ENCODE peak calls at places on chromosomes 11 and 22, in four cellular contexts. C is HFF-Myc, W is A673, P is H1. G is an unnamed sample.
A peak's percentile ranks its signal among the peaks of the same experiment; 100 is the strongest.

GRCh38 chr11:2378527-2379210 is 1.6 kb downstream of the CD81 start:
- DNase-seq in C (peak; percentile 56), W (peak; percentile 20), P (no peak), G (no peak)

GRCh38 chr11:120028181-120028935 is 109.6 kb downstream of the TRIM29 start:
- DNase-seq in C (no peak), W (no peak), P (peak; percentile 24), G (no peak)

GRCh38 chr11:58796333-58797049 is 48.0 kb downstream of the GLYATL2 start:
- DNase-seq in C (no peak), W (peak; percentile 16), P (no peak), G (no peak)

GRCh38 chr11:61764606-61765260 is 12.3 kb downstream of the MYRF start:
- DNase-seq in C (no peak), W (no peak), P (peak; percentile 63), G (no peak)

GRCh38 chr22:23204541-23205157 is 24.3 kb downstream of the BCR start:
- DNase-seq in C (no peak), W (no peak), P (no peak), G (no peak)

GRCh38 chr11:1760351-1761109 is 3.2 kb downstream of the CTSD start:
- DNase-seq in C (no peak), W (no peak), P (no peak), G (no peak)

GRCh38 chr22:37824674-37825641 is 1.8 kb downstream of the GALR3 start:
- DNase-seq in C (no peak), W (peak; percentile 62), P (peak; percentile 72), G (no peak)

GRCh38 chr11:131506376-131506775 is 136.0 kb downstream of the NTM start:
- DNase-seq in C (no peak), W (no peak), P (no peak), G (no peak)

GRCh38 chr22:45805413-45805812 is 133.8 kb downstream of the ATXN10 start:
- DNase-seq in C (no peak), W (no peak), P (no peak), G (no peak)

GRCh38 chr11:20208622-20209090 is 48.4 kb upstream of the DBX1 start:
- DNase-seq in C (no peak), W (no peak), P (peak; percentile 63), G (no peak)

GRCh38 chr11:62552931-62553838 is 6.6 kb upstream of the AHNAK start:
- DNase-seq in C (peak; percentile 94), W (peak; percentile 76), P (peak; percentile 82), G (no peak)

GRCh38 chr22:37734402-37734700 is 37.5 kb downstream of the TRIOBP start:
- DNase-seq in C (no peak), W (no peak), P (no peak), G (no peak)

GRCh38 chr11:4606231-4607015 is 1.6 kb downstream of the TRIM68 start:
- DNase-seq in C (no peak), W (no peak), P (no peak), G (no peak)

GRCh38 chr22:32684148-32684821 is 117.2 kb upstream of the TIMP3 start:
- DNase-seq in C (no peak), W (no peak), P (no peak), G (no peak)

GRCh38 chr11:31641477-31642062 is 132.0 kb downstream of the ELP4 start:
- DNase-seq in C (no peak), W (peak; percentile 74), P (peak; percentile 59), G (no peak)

GRCh38 chr11:46838501-46838900 is 7.6 kb downstream of the CKAP5 start:
- DNase-seq in C (no peak), W (no peak), P (peak; percentile 37), G (no peak)

GRCh38 chr11:108654994-108655631 is 9.8 kb upstream of the DDX10 start:
- DNase-seq in C (no peak), W (peak; percentile 78), P (no peak), G (no peak)

GRCh38 chr11:61904539-61905048 is 12.8 kb downstream of the RAB3IL1 start:
- DNase-seq in C (no peak), W (no peak), P (peak; percentile 90), G (no peak)

GRCh38 chr22:43820671-43821305 is 8.7 kb upstream of the EFCAB6 start:
- DNase-seq in C (no peak), W (no peak), P (peak; percentile 46), G (no peak)

GRCh38 chr11:122717264-122717867 is 61.8 kb downstream of the UBASH3B start:
- DNase-seq in C (no peak), W (no peak), P (no peak), G (no peak)

GRCh38 chr22:33472462-33473344 is 414.5 kb upstream of the SYN3 start:
- DNase-seq in C (no peak), W (no peak), P (no peak), G (no peak)

GRCh38 chr11:1946812-1947480 is at the start of gene MRPL23:
- DNase-seq in C (no peak), W (no peak), P (no peak), G (no peak)

DNA sequence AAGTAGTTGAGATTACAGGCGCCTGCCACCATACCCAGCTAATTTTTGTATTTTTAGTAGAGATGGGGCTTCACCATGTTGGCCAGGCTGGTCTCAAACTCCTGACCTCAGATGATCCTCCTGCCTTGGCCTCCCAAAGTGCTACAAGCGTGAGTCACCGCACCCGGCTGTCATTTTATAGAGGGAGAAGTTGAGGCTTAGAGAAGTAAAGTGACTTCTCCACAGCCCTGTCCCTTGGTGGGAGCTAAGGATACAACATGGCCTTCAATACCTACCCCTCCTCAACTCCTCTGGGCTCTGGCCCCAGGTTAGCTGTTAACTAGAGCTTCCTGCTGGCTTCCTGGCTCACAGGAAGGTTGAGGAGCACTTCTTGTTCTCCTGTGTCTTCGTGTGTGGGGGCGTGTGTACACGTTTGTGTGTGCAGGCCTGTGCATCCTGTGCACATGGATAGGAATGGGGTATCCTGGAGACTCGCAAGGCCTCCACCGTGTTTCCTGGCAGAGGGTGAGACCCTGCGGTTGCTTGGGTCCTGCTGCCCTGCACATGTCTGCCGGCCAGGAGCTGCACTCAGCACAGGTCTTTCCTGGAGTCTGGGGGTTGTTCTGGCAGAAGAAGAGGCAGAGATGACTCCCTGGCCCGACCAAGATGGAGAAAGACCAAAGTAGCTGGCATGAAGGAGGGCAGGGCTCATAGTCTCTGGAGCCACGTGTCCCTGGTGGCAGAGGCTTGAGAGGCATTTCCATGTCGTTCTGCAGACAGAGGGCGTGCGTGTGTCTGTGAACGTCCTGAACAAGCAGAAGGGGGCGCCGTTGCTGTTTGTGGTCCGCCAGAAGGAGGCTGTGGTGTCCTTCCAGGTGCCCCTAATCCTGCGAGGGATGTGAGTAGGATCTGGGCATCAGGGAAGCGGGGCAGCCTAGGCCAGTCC is 2.4 kb downstream of the SIDT2 start:
- DNase-seq in C (peak; percentile 53), W (peak; percentile 92), P (peak; percentile 89), G (no peak)
- TF ChIP-seq CTCF in C (peak; percentile 48), W (peak; percentile 94), P (peak; percentile 97), G (no peak)

GRCh38 chr11:65894034-65894591 is 3.6 kb downstream of the CCDC85B start:
- DNase-seq in C (no peak), W (no peak), P (no peak), G (no peak)
- TF ChIP-seq CTCF in C (no peak), W (no peak), P (no peak), G (no peak)

GRCh38 chr11:117972589-117973445 is 13.4 kb upstream of the IL10RA start:
- DNase-seq in C (no peak), W (no peak), P (no peak), G (peak; percentile 19)

GRCh38 chr11:117972044-117972443 is 14.2 kb upstream of the IL10RA start:
- DNase-seq in C (no peak), W (no peak), P (no peak), G (no peak)

GRCh38 chr11:117976445-117976844 is 9.7 kb upstream of the IL10RA start:
- DNase-seq in C (no peak), W (no peak), P (no peak), G (peak; percentile 20)

GRCh38 chr11:117970400-117971024 is 15.7 kb upstream of the IL10RA start:
- DNase-seq in C (no peak), W (no peak), P (no peak), G (no peak)

DNA sequence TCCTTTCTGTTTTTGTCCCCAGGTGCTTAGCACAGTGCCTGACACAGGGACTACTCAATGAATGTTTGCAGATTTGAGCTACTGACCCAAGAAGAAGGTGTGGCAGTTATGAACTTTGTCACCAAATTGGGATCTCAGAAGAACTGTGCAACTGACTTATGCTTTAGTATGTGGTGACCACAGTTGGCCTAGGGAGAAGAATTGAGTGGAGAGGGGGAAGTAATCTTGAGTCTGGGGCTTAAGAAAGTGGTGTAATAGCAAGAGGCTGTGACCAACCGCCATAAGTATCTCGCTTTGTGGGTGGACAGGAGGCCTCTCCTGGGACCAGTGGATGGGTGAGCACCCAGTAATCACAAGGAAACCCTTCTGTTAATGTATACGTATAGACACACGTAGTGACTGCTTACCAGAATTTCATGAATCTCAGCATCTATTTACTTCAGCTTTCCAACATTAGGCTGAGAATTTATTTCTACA is 12.7 kb upstream of the IL10RA start:
- DNase-seq in C (no peak), W (no peak), P (no peak), G (no peak)
- TF ChIP-seq CTCF in C (no peak), W (no peak), P (no peak), G (no peak)

DNA sequence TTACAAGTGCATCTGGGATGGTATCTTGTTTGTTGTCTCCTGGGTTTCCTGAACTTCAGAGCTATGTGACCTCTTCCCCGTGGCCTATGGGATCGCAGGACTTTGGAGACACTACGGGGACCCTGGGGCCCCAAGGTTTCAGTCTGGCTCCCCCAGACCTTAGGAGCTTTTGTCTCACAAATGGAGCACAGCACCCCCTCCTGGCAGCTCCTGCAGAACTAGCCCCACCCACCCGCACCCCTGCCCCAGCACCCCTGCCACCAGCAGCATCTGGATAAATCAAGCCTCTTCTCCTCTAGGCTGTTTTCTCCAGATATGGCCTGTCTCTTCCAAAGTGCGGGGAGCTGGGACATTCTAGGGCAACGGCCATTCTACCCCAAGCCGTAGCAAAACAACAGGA is 10.4 kb downstream of the RCOR2 start:
- DNase-seq in C (no peak), W (peak; percentile 51), P (peak; percentile 69), G (no peak)
- TF ChIP-seq CTCF in C (peak; percentile 5), W (peak; percentile 42), P (no peak), G (no peak)

GRCh38 chr11:72940417-72940816 is 126.2 kb downstream of the ATG16L2 start:
- DNase-seq in C (no peak), W (no peak), P (no peak), G (no peak)
- TF ChIP-seq CTCF in C (no peak), W (no peak), P (no peak), G (no peak)

GRCh38 chr11:113771964-113772363 is 1.5 kb downstream of the ZW10 start:
- DNase-seq in C (no peak), W (no peak), P (no peak), G (no peak)

GRCh38 chr11:113773092-113773415 is 438 bp downstream of the ZW10 start:
- DNase-seq in C (no peak), W (peak; percentile 48), P (no peak), G (no peak)

GRCh38 chr11:113773416-113774173 is at the start of gene ZW10:
- DNase-seq in C (peak; percentile 91), W (peak; percentile 99), P (peak; percentile 89), G (peak; percentile 94)

GRCh38 chr11:113778111-113778910 is 1.3 kb upstream of the CLDN25 start:
- DNase-seq in C (no peak), W (peak; percentile 89), P (no peak), G (no peak)

DNA sequence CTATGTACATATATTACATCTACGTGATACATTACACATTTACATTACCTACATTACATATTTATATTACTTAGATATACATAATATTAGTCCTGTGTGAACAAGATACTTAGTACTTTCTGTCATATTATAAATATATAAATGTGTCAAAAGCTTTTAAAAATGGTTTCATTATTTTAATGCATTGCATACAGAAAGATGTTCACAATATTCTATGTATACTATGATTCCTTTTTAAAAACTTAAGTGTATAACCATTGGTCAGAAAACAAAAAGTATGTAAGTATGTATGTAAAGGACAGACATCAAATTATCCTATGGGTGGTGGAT is 647 bp upstream of the ZW10 start:
- DNase-seq in C (no peak), W (no peak), P (no peak), G (no peak)
- TF ChIP-seq CTCF in C (no peak), W (no peak), P (no peak), G (no peak)

GRCh38 chr22:49702068-49702397 is 125.6 kb downstream of the BRD1 start:
- DNase-seq in C (no peak), W (no peak), P (no peak), G (no peak)
- TF ChIP-seq CTCF in C (no peak), W (no peak), P (no peak), G (no peak)

G was measured in mesothelial cell of epicardium.